ENCODE peak calls at places on chromosomes 16 and 17, in five cellular contexts. S, R, C, M and V are unnamed samples.
A peak's percentile ranks its signal among the peaks of the same experiment; 100 is the strongest.

GRCh38 chr17:50035421-50035879 is 20.5 kb upstream of the ITGA3 start:
- DNase-seq in R (peak; percentile 50), C (no peak), S (no peak), M (no peak), V (no peak)

GRCh38 chr16:526181-527014 is 1.1 kb upstream of the CAPN15 start:
- DNase-seq in S (no peak), C (peak; percentile 41), M (no peak), R (no peak), V (no peak)

GRCh38 chr17:32805029-32805976 is 71.6 kb downstream of the MYO1D start:
- DNase-seq in R (no peak), C (peak; percentile 56), M (no peak), S (no peak), V (no peak)

GRCh38 chr17:63431939-63432804 is 13.9 kb downstream of the CYB561 start:
- DNase-seq in S (no peak), R (no peak), C (peak; percentile 69), M (no peak), V (no peak)

GRCh38 chr17:31130286-31131224 is 35.8 kb downstream of the NF1 start:
- DNase-seq in R (no peak), M (no peak), S (no peak), C (no peak), V (no peak)

GRCh38 chr17:51165680-51166197 is 472 bp upstream of the NME2 start:
- DNase-seq in S (no peak), C (no peak), M (no peak), R (no peak), V (peak; percentile 25)

GRCh38 chr16:72128701-72129100 is 35.1 kb downstream of the DHX38 start:
- DNase-seq in S (no peak), C (no peak), R (no peak), M (no peak), V (no peak)

GRCh38 chr17:76500074-76500744 is 1.0 kb downstream of the RHBDF2 start:
- DNase-seq in C (no peak), R (no peak), S (peak; percentile 50), M (no peak), V (no peak)

GRCh38 chr17:78979780-78980623 is at the start of gene LGALS3BP:
- DNase-seq in C (peak; percentile 51), S (peak; percentile 2), R (no peak), M (no peak), V (peak; percentile 88)

GRCh38 chr17:73901661-73902415 is 257.6 kb upstream of the SDK2 start:
- DNase-seq in M (no peak), S (peak; percentile 53), R (peak; percentile 86), C (no peak), V (peak; percentile 21)